ENCODE peak calls at places on chromosome 15, in nine cellular contexts. N, W, I, U, A, T, L, V and P are unnamed samples.

GRCh38 chr15:99565281-99566156 is at the start of gene MEF2A:
- DNase-seq in I (peak), L (peak), A (peak), W (peak), N (peak), V (peak), T (peak), U (peak), P (peak)

GRCh38 chr15:38878946-38879345 is 314.3 kb upstream of the RASGRP1 start:
- DNase-seq in T (no peak), N (no peak), A (no peak), I (no peak), U (no peak), L (no peak), V (no peak), W (no peak), P (no peak)

GRCh38 chr15:31292391-31293020 is 34.1 kb upstream of the KLF13 start:
- DNase-seq in A (peak), W (no peak), L (peak), T (no peak), U (no peak), N (no peak), V (peak), I (no peak), P (no peak)

GRCh38 chr15:92365816-92366215 is 27.9 kb upstream of the ST8SIA2 start:
- DNase-seq in N (no peak), L (no peak), T (no peak), W (no peak), U (peak), V (no peak), I (no peak), A (no peak), P (no peak)

GRCh38 chr15:44734839-44735481 is 1.4 kb upstream of the TRIM69 start:
- DNase-seq in I (no peak), W (no peak), L (no peak), A (no peak), U (no peak), N (no peak), T (no peak), V (no peak), P (no peak)

GRCh38 chr15:50247819-50248650 is 17.5 kb downstream of the HDC start:
- DNase-seq in L (peak), V (no peak), I (peak), W (no peak), N (peak), U (no peak), T (no peak), A (no peak), P (no peak)

GRCh38 chr15:90742082-90742481 is 24.9 kb downstream of the BLM start:
- DNase-seq in V (no peak), T (no peak), I (no peak), A (no peak), L (no peak), W (no peak), U (no peak), N (no peak), P (no peak)

GRCh38 chr15:67782592-67782991 is 42.7 kb upstream of the SKOR1 start:
- DNase-seq in L (no peak), V (no peak), N (no peak), T (no peak), W (no peak), U (no peak), A (no peak), I (no peak), P (no peak)

GRCh38 chr15:81809543-81809942 is 236.3 kb downstream of the MEX3B start:
- DNase-seq in A (peak), T (no peak), W (no peak), L (no peak), N (no peak), V (no peak), U (no peak), I (peak), P (peak)

GRCh38 chr15:31360843-31361763 is 34.5 kb downstream of the KLF13 start:
- DNase-seq in I (no peak), V (no peak), W (peak), U (no peak), L (peak), T (no peak), A (peak), N (peak), P (peak)

GRCh38 chr15:66912001-66912400 is 153.4 kb upstream of the SMAD3 start:
- DNase-seq in I (no peak), L (no peak), V (no peak), T (no peak), N (no peak), W (no peak), A (no peak), U (no peak), P (no peak)

GRCh38 chr15:51499379-51499976 is 123.1 kb downstream of the DMXL2 start:
- DNase-seq in U (peak), N (no peak), W (no peak), I (peak), V (no peak), L (no peak), A (no peak), T (no peak), P (peak)

GRCh38 chr15:38266247-38266996 is 13.8 kb downstream of the SPRED1 start:
- DNase-seq in W (no peak), U (peak), I (no peak), V (peak), N (no peak), L (no peak), A (no peak), T (no peak), P (no peak)

GRCh38 chr15:85623648-85624047 is 171.1 kb downstream of the KLHL25 start:
- DNase-seq in W (no peak), L (no peak), U (peak), V (no peak), I (no peak), T (no peak), A (no peak), N (no peak), P (no peak)

GRCh38 chr15:85622432-85622831 is 172.3 kb downstream of the KLHL25 start:
- DNase-seq in T (no peak), L (no peak), V (no peak), I (no peak), U (peak), A (no peak), N (no peak), W (no peak), P (no peak)

GRCh38 chr15:85625856-85626255 is 168.9 kb downstream of the KLHL25 start:
- DNase-seq in V (no peak), W (no peak), U (peak), A (no peak), T (no peak), L (no peak), N (no peak), I (no peak), P (no peak)

GRCh38 chr15:85625431-85625830 is 169.3 kb downstream of the KLHL25 start:
- DNase-seq in N (no peak), I (no peak), U (no peak), V (no peak), W (no peak), L (no peak), T (no peak), A (no peak), P (no peak)

DNA sequence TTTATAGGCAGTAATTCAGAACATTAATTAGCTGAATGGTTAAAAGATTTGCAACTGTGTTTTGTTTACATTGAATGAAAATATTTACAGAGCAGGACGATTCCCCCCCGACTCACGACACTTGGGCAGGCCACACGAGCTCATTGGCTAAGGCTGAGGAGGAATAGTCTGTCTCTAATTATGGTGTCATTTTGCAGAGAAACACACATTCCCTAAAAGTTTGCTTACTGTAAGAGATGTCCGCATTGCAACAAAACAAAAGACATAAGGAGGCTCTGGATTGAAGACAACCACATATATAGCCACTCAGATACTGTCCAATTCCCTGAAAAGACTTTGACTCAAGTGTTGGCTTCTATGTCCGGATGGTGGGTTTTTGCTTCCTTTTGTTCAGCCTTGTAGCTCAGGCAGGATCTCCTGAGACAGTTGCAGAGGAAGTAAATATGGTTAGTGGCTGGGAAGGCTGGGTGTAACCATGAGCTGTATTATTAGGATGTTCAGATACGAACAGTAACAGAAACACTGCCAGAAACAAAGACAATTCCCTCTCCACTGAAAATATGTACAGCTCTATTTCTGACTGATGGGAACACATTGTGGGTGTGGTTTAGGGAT is 170.4 kb downstream of the KLHL25 start:
- DNase-seq in L (no peak), V (no peak), U (no peak), A (peak), I (no peak), W (no peak), N (no peak), T (no peak), P (no peak)
- H3K27ac ChIP-seq in L (peak), V (no peak), U (peak), A (peak), I (peak), W (peak), N (peak), T (peak), P (peak)

GRCh38 chr15:48447058-48447457 is 115.8 kb downstream of the DUT start:
- DNase-seq in N (no peak), W (no peak), A (no peak), L (no peak), T (no peak), V (no peak), I (no peak), U (no peak), P (peak)
- H3K27ac ChIP-seq in N (no peak), W (no peak), A (no peak), L (no peak), T (no peak), V (no peak), I (no peak), U (peak), P (no peak)

GRCh38 chr15:74422723-74423442 is 10.9 kb downstream of the SEMA7A start:
- DNase-seq in W (no peak), N (no peak), T (no peak), A (no peak), U (peak), L (peak), I (no peak), V (peak), P (no peak)

GRCh38 chr15:74423443-74424257 is 10.1 kb downstream of the SEMA7A start:
- DNase-seq in N (no peak), V (peak), L (no peak), W (no peak), U (no peak), I (no peak), A (no peak), T (no peak), P (no peak)

GRCh38 chr15:74426404-74427281 is 7.1 kb downstream of the SEMA7A start:
- DNase-seq in V (no peak), I (no peak), N (no peak), W (no peak), L (no peak), A (no peak), T (no peak), U (no peak), P (no peak)

GRCh38 chr15:74425634-74426033 is 8.1 kb downstream of the SEMA7A start:
- DNase-seq in V (no peak), T (no peak), N (no peak), U (no peak), I (no peak), A (no peak), W (no peak), L (no peak), P (no peak)

DNA sequence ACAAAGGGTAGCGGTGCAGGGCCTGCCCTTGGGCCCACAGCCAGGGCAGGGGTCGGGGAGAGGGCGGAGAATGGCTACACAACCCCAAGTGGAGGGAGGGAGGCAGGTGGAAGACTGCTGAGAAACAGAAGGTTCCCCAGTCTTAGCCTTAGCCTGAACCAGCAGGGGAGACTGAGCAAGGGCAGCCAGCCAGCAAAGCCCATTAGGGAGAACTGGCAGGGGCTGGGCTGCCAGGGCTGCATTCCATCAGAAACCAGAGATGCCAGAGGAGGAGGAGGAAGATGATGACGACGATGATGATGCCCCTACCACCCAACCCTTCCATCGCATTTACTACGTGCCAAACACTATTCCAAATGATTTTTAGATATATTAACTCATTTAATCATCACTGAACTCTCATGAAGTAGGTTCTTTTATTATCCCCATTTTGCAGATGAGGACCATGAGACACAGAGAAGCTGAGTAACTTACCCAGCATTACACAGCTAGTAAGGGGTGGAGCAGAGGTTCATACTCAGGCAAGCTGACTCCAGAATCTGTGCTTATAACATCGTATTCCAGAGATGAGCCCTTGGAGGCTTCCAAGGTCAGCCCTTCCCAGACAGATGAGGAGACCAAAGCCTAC is 8.7 kb downstream of the SEMA7A start:
- DNase-seq in W (no peak), V (no peak), L (no peak), T (no peak), U (no peak), N (no peak), I (no peak), A (no peak), P (no peak)
- H3K27ac ChIP-seq in W (no peak), V (peak), L (no peak), T (no peak), U (peak), N (no peak), I (no peak), A (no peak), P (no peak)

DNA sequence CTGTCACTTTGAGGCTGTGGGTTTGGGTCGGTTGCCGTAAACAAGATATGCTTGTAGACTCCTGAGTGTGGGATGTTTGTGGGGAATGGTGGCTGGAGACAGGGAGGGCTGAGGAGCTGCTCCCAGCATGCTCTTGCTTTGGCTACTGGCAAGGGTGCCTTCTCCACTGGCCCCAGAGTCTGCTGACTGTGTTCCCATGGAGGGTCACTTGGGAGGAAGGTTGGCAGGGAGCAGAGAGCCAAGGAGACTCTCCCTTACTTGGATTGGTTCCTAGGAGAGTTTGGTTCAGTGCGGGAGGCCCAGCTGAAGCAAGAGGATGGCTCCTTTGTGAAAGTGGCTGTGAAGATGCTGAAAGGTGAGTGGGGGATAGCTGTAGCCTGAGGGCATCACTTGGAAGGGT is 11.8 kb downstream of the TYRO3 start:
- DNase-seq in V (peak), W (no peak), L (no peak), T (no peak), A (no peak), N (no peak), I (no peak), U (no peak), P (no peak)
- H3K27ac ChIP-seq in V (peak), W (no peak), L (no peak), T (no peak), A (no peak), N (no peak), I (no peak), U (no peak), P (no peak)

DNA sequence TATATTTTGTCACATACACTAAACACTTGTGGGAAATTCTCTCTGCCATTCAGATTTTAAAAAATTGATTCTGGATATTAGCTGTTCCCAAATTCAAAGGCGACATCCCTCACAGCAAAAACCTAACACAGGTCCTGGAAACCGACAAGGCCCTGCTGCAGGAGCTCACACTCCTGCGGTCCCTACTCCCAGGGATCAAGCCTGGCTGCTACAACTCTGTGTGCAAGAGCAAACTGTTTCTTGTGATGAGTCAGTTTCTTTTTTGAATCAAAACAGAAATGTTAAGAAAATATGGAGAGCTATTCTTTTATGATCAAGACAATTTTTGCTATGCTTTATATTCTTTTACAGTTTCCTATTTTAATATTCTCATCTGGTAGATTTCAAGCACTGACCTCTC is 51.0 kb upstream of the TJP1 start:
- DNase-seq in I (no peak), T (no peak), U (no peak), W (no peak), A (no peak), N (no peak), V (no peak), L (no peak), P (no peak)
- H3K27ac ChIP-seq in I (no peak), T (peak), U (no peak), W (no peak), A (no peak), N (peak), V (peak), L (no peak), P (no peak)

GRCh38 chr15:63056843-63057242 is 14.3 kb downstream of the TPM1 start:
- DNase-seq in V (no peak), W (no peak), N (peak), A (no peak), T (peak), U (no peak), L (peak), I (no peak), P (no peak)

GRCh38 chr15:63052961-63053698 is 10.6 kb downstream of the TPM1 start:
- DNase-seq in L (peak), N (peak), U (no peak), V (no peak), A (peak), I (peak), T (peak), W (peak), P (no peak)

GRCh38 chr15:63054281-63054683 is 11.7 kb downstream of the TPM1 start:
- DNase-seq in N (no peak), I (peak), A (no peak), T (no peak), L (no peak), W (peak), V (no peak), U (no peak), P (no peak)

GRCh38 chr15:63052128-63052826 is 9.7 kb downstream of the TPM1 start:
- DNase-seq in A (no peak), L (no peak), N (no peak), U (no peak), V (no peak), W (no peak), T (no peak), I (no peak), P (no peak)

GRCh38 chr15:63054985-63055384 is 12.4 kb downstream of the TPM1 start:
- DNase-seq in W (peak), U (no peak), N (no peak), T (no peak), A (no peak), I (peak), L (no peak), V (no peak), P (no peak)
- H3K27ac ChIP-seq in W (peak), U (peak), N (peak), T (peak), A (peak), I (peak), L (no peak), V (no peak), P (no peak)

GRCh38 chr15:96334705-96335428 is 4.4 kb downstream of the NR2F2 start:
- DNase-seq in U (peak), L (no peak), N (no peak), W (peak), T (no peak), V (no peak), I (no peak), A (no peak), P (no peak)
- H3K27ac ChIP-seq in U (peak), L (peak), N (peak), W (peak), T (peak), V (no peak), I (peak), A (peak), P (no peak)

GRCh38 chr15:63231206-63231605 is 41.8 kb downstream of the RAB8B start:
- DNase-seq in V (no peak), I (no peak), W (no peak), N (no peak), T (no peak), U (no peak), A (no peak), L (no peak), P (no peak)
- H3K27ac ChIP-seq in V (no peak), I (no peak), W (no peak), N (no peak), T (no peak), U (no peak), A (no peak), L (peak), P (no peak)

DNA sequence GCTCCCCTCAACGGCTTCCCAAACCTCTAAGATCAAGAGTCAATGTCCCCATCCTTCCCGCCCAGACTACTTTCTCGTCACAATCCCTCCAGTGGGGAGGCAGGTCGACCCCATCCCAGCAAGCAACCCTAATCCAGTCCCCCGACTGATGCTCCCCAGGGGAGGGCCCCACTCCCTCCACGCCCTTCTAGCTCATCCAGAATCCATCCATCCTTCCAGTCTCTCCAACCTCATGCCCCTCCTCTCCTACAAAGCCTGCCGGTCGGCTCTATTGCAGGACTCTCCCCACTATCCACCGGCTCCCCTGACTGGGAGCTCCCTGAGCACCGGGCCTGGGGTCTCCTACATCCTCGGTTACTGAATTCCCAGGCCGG is 1.3 kb downstream of the ADAMTS7 start:
- DNase-seq in U (no peak), T (no peak), W (no peak), A (no peak), N (no peak), L (no peak), I (no peak), V (no peak), P (no peak)
- H3K27ac ChIP-seq in U (no peak), T (peak), W (no peak), A (no peak), N (peak), L (no peak), I (peak), V (no peak), P (no peak)